ENCODE peak calls at places on chromosomes 3 and 15, in six cellular contexts. K, H, Y, R, W and T are unnamed samples.

GRCh38 chr3:37985637-37986320 is 4.8 kb upstream of the VILL start:
- DNase-seq in Y (no peak), R (no peak), H (no peak), W (no peak), K (no peak), T (no peak)

GRCh38 chr3:127183931-127184869 is 8.7 kb upstream of the PRR23E start:
- DNase-seq in Y (no peak), K (no peak), W (no peak), R (no peak), H (no peak), T (no peak)

GRCh38 chr15:51336011-51336410 is 2.4 kb downstream of the CYP19A1 start:
- DNase-seq in R (no peak), Y (no peak), H (no peak), W (no peak), K (no peak), T (no peak)

GRCh38 chr3:120693439-120694172 is 11.6 kb upstream of the HGD start:
- DNase-seq in R (no peak), Y (peak), H (no peak), W (no peak), K (no peak), T (no peak)

GRCh38 chr3:30684361-30684760 is 78.0 kb downstream of the TGFBR2 start:
- DNase-seq in K (no peak), R (no peak), H (no peak), W (no peak), Y (no peak), T (no peak)

GRCh38 chr3:5205165-5205941 is 17.8 kb downstream of the EDEM1 start:
- DNase-seq in K (no peak), W (no peak), H (no peak), R (no peak), Y (no peak), T (no peak)

GRCh38 chr15:25849431-25849921 is 13.7 kb downstream of the ATP10A start:
- DNase-seq in W (no peak), K (no peak), Y (no peak), H (no peak), R (peak), T (no peak)

GRCh38 chr3:36701249-36701572 is 63.1 kb downstream of the DCLK3 start:
- DNase-seq in K (no peak), R (no peak), Y (no peak), W (no peak), H (no peak), T (no peak)

GRCh38 chr3:59408047-59408624 is 358.3 kb upstream of the CFAP20DC start:
- DNase-seq in W (no peak), Y (no peak), R (no peak), H (no peak), K (no peak), T (no peak)

GRCh38 chr3:114221165-114221880 is 16.1 kb downstream of the ZNF80 start:
- DNase-seq in R (no peak), Y (no peak), H (no peak), K (no peak), W (no peak), T (no peak)

GRCh38 chr3:49844464-49845183 is 11.7 kb downstream of the TRAIP start:
- DNase-seq in W (no peak), K (no peak), H (no peak), R (no peak), Y (no peak), T (no peak)

GRCh38 chr3:141255864-141256263 is 24.2 kb downstream of the PXYLP1 start:
- DNase-seq in W (no peak), R (no peak), Y (no peak), H (no peak), K (no peak), T (no peak)

GRCh38 chr3:151327571-151328198 is 1.7 kb downstream of the P2RY13 start:
- DNase-seq in H (no peak), K (no peak), W (no peak), R (no peak), Y (no peak), T (no peak)

GRCh38 chr3:187735837-187736236 is 9.4 kb downstream of the BCL6 start:
- DNase-seq in R (peak), W (no peak), Y (no peak), H (no peak), K (no peak), T (no peak)

GRCh38 chr15:61051570-61052031 is 177.5 kb downstream of the RORA start:
- DNase-seq in K (peak), H (peak), Y (peak), R (peak), W (no peak), T (peak)

GRCh38 chr3:60399861-60400845 is 851.1 kb downstream of the FHIT start:
- DNase-seq in H (no peak), K (peak), Y (no peak), W (no peak), R (no peak), T (no peak)